ENCODE peak calls at places on chromosome X, in four cellular contexts. One of them, this sample, is unnamed.

GRCh38 chrX:437636-438390 is 51.1 kb upstream of the PPP2R3B start:
- ATAC-seq in HCT116: no peak
- ATAC-seq in activated CD8-positive, alpha-beta T cell treated with anti-CD3 and anti-CD28 coated beads, Interleukin-2, amount 10 ng/mL, durations not matched to agents 7 days and 5 days: no peak
- ATAC-seq in naive thymus-derived CD8-positive, alpha-beta T cell: peak
- ATAC-seq in this sample: no peak

GRCh38 chrX:72041901-72042859 is 89.5 kb downstream of the RTL5 start:
- ATAC-seq in HCT116: no peak
- ATAC-seq in activated CD8-positive, alpha-beta T cell treated with anti-CD3 and anti-CD28 coated beads, Interleukin-2, amount 10 ng/mL, durations not matched to agents 7 days and 5 days: no peak
- ATAC-seq in naive thymus-derived CD8-positive, alpha-beta T cell: no peak
- ATAC-seq in this sample: no peak

GRCh38 chrX:104370089-104370488 is 115.4 kb upstream of the ESX1 start:
- ATAC-seq in HCT116: peak
- ATAC-seq in activated CD8-positive, alpha-beta T cell treated with anti-CD3 and anti-CD28 coated beads, Interleukin-2, amount 10 ng/mL, durations not matched to agents 7 days and 5 days: no peak
- ATAC-seq in naive thymus-derived CD8-positive, alpha-beta T cell: no peak
- ATAC-seq in this sample: peak

GRCh38 chrX:43557792-43558191 is 98.3 kb upstream of the MAOA start:
- ATAC-seq in HCT116: no peak
- ATAC-seq in activated CD8-positive, alpha-beta T cell treated with anti-CD3 and anti-CD28 coated beads, Interleukin-2, amount 10 ng/mL, durations not matched to agents 7 days and 5 days: no peak
- ATAC-seq in naive thymus-derived CD8-positive, alpha-beta T cell: peak
- ATAC-seq in this sample: peak

GRCh38 chrX:40964633-40965586 is 120.3 kb upstream of the USP9X start:
- ATAC-seq in HCT116: no peak
- ATAC-seq in activated CD8-positive, alpha-beta T cell treated with anti-CD3 and anti-CD28 coated beads, Interleukin-2, amount 10 ng/mL, durations not matched to agents 7 days and 5 days: no peak
- ATAC-seq in naive thymus-derived CD8-positive, alpha-beta T cell: no peak
- ATAC-seq in this sample: no peak

GRCh38 chrX:40854242-40854641 is 118.9 kb upstream of the MED14 start:
- ATAC-seq in HCT116: no peak
- ATAC-seq in activated CD8-positive, alpha-beta T cell treated with anti-CD3 and anti-CD28 coated beads, Interleukin-2, amount 10 ng/mL, durations not matched to agents 7 days and 5 days: no peak
- ATAC-seq in naive thymus-derived CD8-positive, alpha-beta T cell: no peak
- ATAC-seq in this sample: no peak

GRCh38 chrX:17634542-17635207 is 102.6 kb upstream of the SCML1 start:
- ATAC-seq in HCT116: no peak
- ATAC-seq in activated CD8-positive, alpha-beta T cell treated with anti-CD3 and anti-CD28 coated beads, Interleukin-2, amount 10 ng/mL, durations not matched to agents 7 days and 5 days: no peak
- ATAC-seq in naive thymus-derived CD8-positive, alpha-beta T cell: no peak
- ATAC-seq in this sample: no peak

GRCh38 chrX:44884944-44885343 is 12.0 kb downstream of the KDM6A start:
- ATAC-seq in HCT116: no peak
- ATAC-seq in activated CD8-positive, alpha-beta T cell treated with anti-CD3 and anti-CD28 coated beads, Interleukin-2, amount 10 ng/mL, durations not matched to agents 7 days and 5 days: no peak
- ATAC-seq in naive thymus-derived CD8-positive, alpha-beta T cell: no peak
- ATAC-seq in this sample: no peak

GRCh38 chrX:10031743-10032142 is 64.6 kb downstream of the CLDN34 start:
- ATAC-seq in HCT116: no peak
- ATAC-seq in activated CD8-positive, alpha-beta T cell treated with anti-CD3 and anti-CD28 coated beads, Interleukin-2, amount 10 ng/mL, durations not matched to agents 7 days and 5 days: no peak
- ATAC-seq in naive thymus-derived CD8-positive, alpha-beta T cell: no peak
- ATAC-seq in this sample: no peak